ENCODE peak calls at places on chromosomes 12 and 14, in eight cellular contexts. O is GM23338, Y is small intestine, X is adrenal gland, F is HepG2, S is thoracic aorta, U is vagina, D is sigmoid colon. N is an unnamed sample.

GRCh38 chr14:33081259-33081658 is 142.6 kb downstream of the NPAS3 start:
- DNase-seq in S (no peak), F (no peak), U (no peak), Y (no peak), O (no peak), X (no peak), D (no peak), N (no peak)

GRCh38 chr12:72219937-72220336 is 52.2 kb upstream of the TRHDE start:
- DNase-seq in D (no peak), X (no peak), S (no peak), O (no peak), F (no peak), U (no peak), Y (no peak), N (no peak)

GRCh38 chr12:88810806-88811205 is 230.5 kb upstream of the KITLG start:
- DNase-seq in U (no peak), O (no peak), Y (no peak), D (no peak), F (no peak), S (no peak), X (no peak), N (no peak)

GRCh38 chr14:74518221-74518620 is 24.7 kb downstream of the ISCA2 start:
- DNase-seq in S (no peak), U (no peak), F (no peak), D (peak; percentile 13), O (no peak), Y (no peak), X (no peak), N (no peak)

GRCh38 chr14:67574156-67574555 is 25.9 kb downstream of the PIGH start:
- DNase-seq in F (no peak), Y (no peak), O (no peak), S (no peak), D (peak; percentile 56), U (no peak), X (no peak), N (no peak)

GRCh38 chr14:32150392-32150791 is 51.5 kb upstream of the RNU6-7 start:
- DNase-seq in D (no peak), O (no peak), X (no peak), U (no peak), Y (no peak), F (no peak), S (no peak), N (no peak)

GRCh38 chr14:92704036-92704804 is 44.2 kb downstream of the LGMN start:
- DNase-seq in D (no peak), U (no peak), S (no peak), Y (no peak), X (no peak), O (no peak), F (no peak), N (no peak)

GRCh38 chr12:91819132-91819447 is 326.6 kb downstream of the BTG1 start:
- DNase-seq in U (no peak), O (no peak), X (no peak), F (no peak), S (no peak), Y (no peak), D (no peak), N (no peak)

GRCh38 chr14:61388976-61389576 is 67.7 kb downstream of the PRKCH start:
- DNase-seq in O (no peak), D (no peak), U (no peak), S (no peak), F (no peak), Y (no peak), X (no peak), N (no peak)

GRCh38 chr14:68361231-68361630 is 431.6 kb downstream of the ZFP36L1 start:
- DNase-seq in D (no peak), Y (no peak), S (no peak), U (no peak), O (no peak), F (no peak), X (peak; percentile 17), N (no peak)

GRCh38 chr14:62189698-62190097 is 427.5 kb downstream of the SNAPC1 start:
- DNase-seq in O (no peak), D (no peak), S (no peak), Y (no peak), F (no peak), X (peak; percentile 73), U (no peak), N (no peak)

GRCh38 chr14:80930836-80931389 is 10.6 kb downstream of the CEP128 start:
- DNase-seq in F (no peak), U (no peak), O (no peak), Y (peak; percentile 43), X (no peak), S (no peak), D (no peak), N (no peak)

GRCh38 chr12:95805864-95806669 is 15.5 kb upstream of the NTN4 start:
- DNase-seq in F (no peak), U (no peak), D (no peak), S (peak; percentile 49), Y (no peak), O (no peak), X (no peak), N (no peak)

GRCh38 chr12:6925543-6926279 is 2.0 kb upstream of the ATN1 start:
- DNase-seq in X (peak; percentile 77), S (no peak), F (no peak), D (peak; percentile 95), O (peak; percentile 91), U (no peak), Y (peak; percentile 89), N (peak; percentile 51)

GRCh38 chr12:49201595-49202295 is 12.9 kb upstream of the TUBA1A start:
- DNase-seq in O (peak; percentile 62), Y (peak; percentile 18), S (no peak), X (peak; percentile 46), F (no peak), D (no peak), U (no peak), N (peak; percentile 67)

GRCh38 chr12:54001283-54002187 is 1.6 kb downstream of the HOXC9 start:
- DNase-seq in X (no peak), F (no peak), D (no peak), Y (no peak), S (no peak), U (no peak), O (no peak), N (no peak)

GRCh38 chr12:54002278-54002914 is 2.4 kb downstream of the HOXC9 start:
- DNase-seq in U (no peak), F (no peak), D (no peak), Y (no peak), X (no peak), S (no peak), O (no peak), N (no peak)

GRCh38 chr12:54000105-54000773 is at the start of gene HOXC9:
- DNase-seq in F (no peak), Y (no peak), U (no peak), X (peak; percentile 42), D (no peak), S (no peak), O (no peak), N (peak; percentile 55)

GRCh38 chr12:53999596-54000104 is 311 bp upstream of the HOXC9 start:
- DNase-seq in Y (no peak), X (peak; percentile 75), D (no peak), S (no peak), U (no peak), O (peak; percentile 77), F (peak; percentile 30), N (peak; percentile 77)

DNA sequence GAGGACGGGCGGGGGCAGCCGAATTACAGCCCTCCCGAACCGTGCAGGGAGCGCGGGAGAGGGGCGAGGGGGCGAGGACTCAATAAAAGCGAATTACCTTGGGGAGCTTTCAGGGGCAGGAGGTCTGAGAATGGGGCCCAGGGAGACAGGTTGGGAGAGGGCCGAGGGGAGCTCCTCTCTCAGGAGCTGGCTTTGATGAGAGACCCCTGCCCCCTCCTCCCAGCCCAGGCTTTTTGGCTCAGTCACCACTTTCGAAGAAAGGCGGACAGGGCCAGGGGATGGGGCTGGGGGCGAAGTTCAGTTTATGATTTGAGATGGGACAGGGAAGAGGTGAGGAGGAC is 783 bp downstream of the HOXC9 start:
- DNase-seq in O (no peak), S (no peak), X (no peak), D (no peak), U (no peak), F (no peak), Y (no peak), N (no peak)
- H3K27me3 ChIP-seq in O (peaks cover 100% of the 10 kb centered on the region), S (peaks cover 25% of the 10 kb centered on the region), X (peaks cover 12% of the 10 kb centered on the region), D (peaks cover 92% of the 10 kb centered on the region), U (peaks cover 37% of the 10 kb centered on the region), F (peaks cover 83% of the 10 kb centered on the region), Y (peaks cover 85% of the 10 kb centered on the region), N (no peaks in the 10 kb centered on the region)

DNA sequence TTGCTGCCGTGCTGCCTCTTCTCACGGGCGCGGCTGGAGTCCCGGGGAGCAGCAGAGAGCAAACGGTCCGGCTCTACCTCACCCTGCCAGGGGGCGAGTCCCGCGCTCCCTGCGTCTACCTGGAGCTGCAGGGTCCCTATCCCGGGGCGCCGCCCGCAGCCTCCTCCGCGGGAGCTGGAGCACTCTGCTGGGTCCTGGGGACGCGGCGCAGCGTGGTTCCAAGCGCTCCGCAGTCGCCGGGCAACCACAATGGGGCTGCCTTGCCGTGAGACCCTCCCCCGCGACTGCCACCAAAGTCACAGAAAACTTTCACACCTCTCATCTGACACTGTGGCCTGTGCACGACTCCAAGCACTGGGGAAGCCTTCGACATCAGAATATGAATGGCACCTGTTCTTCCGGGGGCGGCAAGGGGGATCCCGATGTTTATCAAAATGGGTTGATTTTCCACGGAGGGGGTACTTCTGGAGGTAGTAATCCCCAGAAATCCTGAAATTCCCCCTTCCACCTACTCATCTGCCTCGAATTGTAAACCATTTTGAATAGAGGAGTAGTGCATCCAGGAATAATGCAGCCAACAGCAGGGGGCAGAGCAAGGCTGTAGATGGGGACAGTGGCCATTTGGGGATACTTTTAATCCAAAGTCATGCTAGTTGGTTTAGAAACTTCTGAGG is at the start of gene C12orf42:
- DNase-seq in S (no peak), Y (peak; percentile 3), U (no peak), D (no peak), O (peak; percentile 72), X (no peak), F (no peak), N (peak; percentile 70)
- H3K27me3 ChIP-seq in S (no peaks in the 10 kb centered on the region), Y (peaks cover 12% of the 10 kb centered on the region), U (peaks cover 3% of the 10 kb centered on the region), D (peaks cover 7% of the 10 kb centered on the region), O (peaks cover 20% of the 10 kb centered on the region), X (peaks cover 22% of the 10 kb centered on the region), F (peaks cover 15% of the 10 kb centered on the region), N (no peaks in the 10 kb centered on the region)

GRCh38 chr12:27449893-27450534 is 3.5 kb downstream of the SMCO2 start:
- DNase-seq in O (no peak), X (no peak), Y (no peak), S (no peak), U (no peak), D (no peak), F (no peak), N (no peak)
- H3K27me3 ChIP-seq in O (no peaks in the 10 kb centered on the region), X (no peaks in the 10 kb centered on the region), Y (no peaks in the 10 kb centered on the region), S (no peaks in the 10 kb centered on the region), U (no peaks in the 10 kb centered on the region), D (no peaks in the 10 kb centered on the region), F (no peaks in the 10 kb centered on the region), N (no peaks in the 10 kb centered on the region)

DNA sequence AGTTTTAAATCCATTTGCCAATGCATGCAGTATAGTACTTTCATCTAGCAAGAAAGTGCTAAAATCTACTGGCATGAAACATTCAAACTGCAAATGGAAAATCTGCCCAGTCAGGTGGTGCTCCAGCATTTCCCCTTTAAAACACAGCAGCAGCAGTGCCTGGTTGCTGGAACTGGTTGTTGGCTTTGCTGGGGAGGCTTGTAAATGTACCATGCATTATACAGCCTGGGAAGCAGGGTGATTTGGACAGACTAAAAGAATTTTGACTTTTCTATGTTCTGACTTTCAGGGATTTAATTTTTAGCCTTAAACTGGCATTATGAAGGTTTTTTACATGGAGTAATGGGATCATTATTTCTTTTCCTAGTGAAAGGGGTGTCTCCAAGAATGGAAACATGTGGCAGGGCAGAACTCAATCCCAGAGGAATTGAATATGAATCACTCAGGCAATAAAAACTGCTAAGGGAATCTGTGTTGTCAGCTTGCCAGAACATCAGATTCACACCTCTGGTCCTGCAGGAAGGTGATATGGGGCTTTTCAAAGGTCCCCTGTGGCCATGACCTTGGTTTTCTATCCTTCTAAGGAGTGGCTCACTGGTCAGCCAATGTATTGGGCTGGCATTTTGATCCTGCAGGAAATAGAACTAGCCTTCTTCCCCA is 9.0 kb upstream of the PAX9 start:
- DNase-seq in X (no peak), U (no peak), O (no peak), D (no peak), F (no peak), S (no peak), Y (no peak), N (no peak)
- H3K27me3 ChIP-seq in X (peaks cover 94% of the 10 kb centered on the region), U (peaks cover 17% of the 10 kb centered on the region), O (peaks cover 100% of the 10 kb centered on the region), D (peaks cover 73% of the 10 kb centered on the region), F (peaks cover 61% of the 10 kb centered on the region), S (peaks cover 23% of the 10 kb centered on the region), Y (peaks cover 55% of the 10 kb centered on the region), N (peaks cover 76% of the 10 kb centered on the region)

N was measured in BE2C.